ENCODE peak calls at places on chromosome 13, in four cellular contexts. C is MCF 10A; F is stimulated activated CD4-positive, alpha-beta T cell treated with anti-CD3 and anti-CD28 coated beads, TNF-alpha, amount 100 ng/mL, for 24 hours; M is NCI-H460. T is an unnamed sample.

GRCh38 chr13:31638577-31638976 is 100.7 kb upstream of the RXFP2 start:
- DNase-seq in M (no peak), F (no peak), C (peak; percentile 84), T (no peak)

GRCh38 chr13:80116107-80116506 is 224.8 kb downstream of the SPRY2 start:
- DNase-seq in C (peak; percentile 29), M (no peak), F (no peak), T (no peak)

GRCh38 chr13:30307194-30307965 is at the start of gene KATNAL1:
- DNase-seq in C (peak; percentile 57), F (peak; percentile 68), M (peak; percentile 25), T (peak; percentile 35)

GRCh38 chr13:44199627-44200207 is 173.9 kb upstream of the SERP2 start:
- DNase-seq in M (no peak), C (peak; percentile 78), F (no peak), T (no peak)

GRCh38 chr13:25330541-25330940 is 29.1 kb downstream of the NUP58 start:
- DNase-seq in F (no peak), C (no peak), M (no peak), T (no peak)

GRCh38 chr13:77207943-77208342 is 119.0 kb downstream of the MYCBP2 start:
- DNase-seq in F (no peak), M (no peak), C (no peak), T (no peak)

GRCh38 chr13:50082426-50083283 is 67.4 kb downstream of the KCNRG start:
- DNase-seq in C (peak; percentile 92), M (peak; percentile 75), F (peak; percentile 80), T (peak; percentile 60)

GRCh38 chr13:21338156-21338555 is 120.9 kb downstream of the ZDHHC20 start:
- DNase-seq in F (no peak), C (no peak), M (no peak), T (no peak)

GRCh38 chr13:35379663-35380062 is 96.8 kb downstream of the MAB21L1 start:
- DNase-seq in C (no peak), F (no peak), M (no peak), T (no peak)

GRCh38 chr13:49579501-49579900 is 5.9 kb downstream of the RCBTB1 start:
- DNase-seq in C (no peak), M (no peak), F (no peak), T (no peak)

GRCh38 chr13:46039421-46040036 is 13.0 kb downstream of the ZC3H13 start:
- DNase-seq in C (no peak), M (no peak), F (no peak), T (no peak)

GRCh38 chr13:72960541-72960940 is 98.3 kb upstream of the KLF5 start:
- DNase-seq in F (no peak), C (no peak), M (no peak), T (no peak)

GRCh38 chr13:50991624-50992610 is 82.3 kb downstream of the RNASEH2B start:
- DNase-seq in C (no peak), F (no peak), M (no peak), T (no peak)

GRCh38 chr13:36428083-36428482 is 4.2 kb upstream of the CCNA1 start:
- DNase-seq in C (peak; percentile 93), M (no peak), F (no peak), T (no peak)

GRCh38 chr13:71751074-71751473 is 115.9 kb downstream of the DACH1 start:
- DNase-seq in C (no peak), F (no peak), M (no peak), T (no peak)

GRCh38 chr13:78595819-78596700 is 7.3 kb downstream of the POU4F1 start:
- DNase-seq in C (no peak), F (no peak), M (no peak), T (no peak)

GRCh38 chr13:95714142-95714832 is 37.3 kb downstream of the DNAJC3 start:
- DNase-seq in C (peak; percentile 95), F (no peak), M (peak; percentile 26), T (no peak)

GRCh38 chr13:45828253-45828968 is 23.1 kb downstream of the SIAH3 start:
- DNase-seq in C (no peak), F (no peak), M (no peak), T (no peak)

GRCh38 chr13:96551540-96551939 is 442.7 kb downstream of the OXGR1 start:
- DNase-seq in F (no peak), C (no peak), M (no peak), T (no peak)

GRCh38 chr13:37868691-37869505 is 674 bp downstream of the TRPC4 start:
- DNase-seq in F (no peak), M (no peak), C (no peak), T (no peak)

GRCh38 chr13:110306960-110307696 is at the start of the genes COL4A1 and COL4A2:
- DNase-seq in F (no peak), C (peak; percentile 77), M (no peak), T (no peak)

GRCh38 chr13:31697290-31697689 is 42.0 kb upstream of the RXFP2 start:
- DNase-seq in C (peak; percentile 6), M (no peak), F (no peak), T (no peak)

GRCh38 chr13:74825170-74825948 is 656.6 kb downstream of the TBC1D4 start:
- DNase-seq in C (peak; percentile 88), F (no peak), M (no peak), T (no peak)

GRCh38 chr13:40910324-40911050 is 108.6 kb downstream of the ELF1 start:
- DNase-seq in C (no peak), F (no peak), M (no peak), T (no peak)

GRCh38 chr13:29845440-29846056 is 4.9 kb downstream of the UBL3 start:
- DNase-seq in F (no peak), M (no peak), C (peak; percentile 33), T (no peak)

GRCh38 chr13:30696278-30697176 is 38.8 kb upstream of the ALOX5AP start:
- DNase-seq in F (no peak), M (no peak), C (no peak), T (no peak)

GRCh38 chr13:20814224-20814910 is 40.6 kb upstream of the EEF1AKMT1 start:
- DNase-seq in M (no peak), F (no peak), C (peak; percentile 96), T (no peak)

GRCh38 chr13:73109969-73110368 is 51.2 kb downstream of the KLF5 start:
- DNase-seq in M (no peak), F (no peak), C (no peak), T (no peak)

GRCh38 chr13:27174766-27175455 is 3.3 kb upstream of the USP12 start:
- DNase-seq in C (no peak), M (no peak), F (no peak), T (no peak)

GRCh38 chr13:111664060-111664459 is 343.6 kb downstream of the TEX29 start:
- DNase-seq in M (no peak), F (no peak), C (no peak), T (no peak)

GRCh38 chr13:61286148-61286745 is 129.4 kb downstream of the PCDH20 start:
- DNase-seq in C (peak; percentile 45), M (peak; percentile 12), F (no peak), T (no peak)

GRCh38 chr13:48828962-48829405 is 146.7 kb upstream of the FNDC3A start:
- DNase-seq in M (no peak), C (peak; percentile 44), F (no peak), T (no peak)

GRCh38 chr13:30895773-30896172 is 10.3 kb upstream of the MEDAG start:
- DNase-seq in F (no peak), M (no peak), C (peak; percentile 64), T (no peak)

GRCh38 chr13:29767006-29767405 is 83.4 kb downstream of the UBL3 start:
- DNase-seq in F (no peak), M (no peak), C (no peak), T (no peak)

GRCh38 chr13:43934273-43934672 is 54.6 kb downstream of the LACC1 start:
- DNase-seq in F (no peak), C (no peak), M (no peak), T (no peak)

GRCh38 chr13:75704942-75705320 is 68.8 kb downstream of the LMO7 start:
- DNase-seq in M (peak; percentile 67), C (peak; percentile 69), F (no peak), T (no peak)

GRCh38 chr13:106700007-106700950 is 132.3 kb upstream of the ARGLU1 start:
- DNase-seq in C (peak; percentile 8), M (no peak), F (no peak), T (no peak)

T was measured in stimulated activated CD8-positive, alpha-beta memory T cell treated with anti-CD3 and anti-CD28 coated beads, Interleukin-4, amount 100 ng/mL, for 4 hours.